ENCODE peak calls at places on chromosomes 3 and 15, in nine cellular contexts. Y is GM20000; H is NCI-H2029 treated with DMSO at 0.1 percent for 48 hours; L is right cardiac atrium; P is body of pancreas; U is stimulated activated CD8-positive, alpha-beta memory T cell treated with anti-CD3 and anti-CD28 coated beads, Interleukin-15, amount 100 ng/mL, for 4 hours; C is ELF-1; S is cerebellum; I is M059J. Q is an unnamed sample.

GRCh38 chr3:135851201-135852061 is 114.1 kb upstream of the PPP2R3A start:
- DNase-seq in L (no peak), H (no peak), I (peak; percentile 59), C (no peak), Y (no peak), S (no peak), P (no peak), U (no peak), Q (no peak)

GRCh38 chr3:108538083-108538482 is 27.7 kb upstream of the MYH15 start:
- DNase-seq in I (no peak), Y (no peak), S (no peak), C (no peak), U (no peak), L (no peak), H (no peak), P (no peak), Q (no peak)

GRCh38 chr15:90266061-90266431 is 574 bp downstream of the NGRN start:
- DNase-seq in I (peak; percentile 55), P (peak; percentile 19), L (peak; percentile 41), S (peak; percentile 36), H (no peak), U (no peak), Y (peak; percentile 40), C (peak; percentile 77), Q (no peak)

GRCh38 chr3:156614642-156615511 is 59.5 kb upstream of the TIPARP start:
- DNase-seq in Y (no peak), L (no peak), S (no peak), I (peak; percentile 71), U (no peak), P (no peak), H (no peak), C (peak; percentile 24), Q (no peak)

GRCh38 chr3:149134560-149134959 is 5.1 kb downstream of the HPS3 start:
- DNase-seq in U (no peak), L (no peak), S (no peak), C (no peak), Y (no peak), P (no peak), I (peak; percentile 92), H (peak; percentile 27), Q (no peak)

GRCh38 chr3:171815977-171816595 is 5.8 kb upstream of the PLD1 start:
- DNase-seq in P (no peak), L (no peak), S (no peak), I (peak; percentile 77), C (no peak), Y (no peak), H (no peak), U (no peak), Q (no peak)

GRCh38 chr3:72753495-72753894 is 94.8 kb downstream of the SHQ1 start:
- DNase-seq in Y (no peak), H (no peak), L (no peak), P (no peak), S (no peak), C (no peak), U (no peak), I (no peak), Q (no peak)

GRCh38 chr3:152960684-152961083 is 125.8 kb downstream of the P2RY1 start:
- DNase-seq in Y (no peak), C (no peak), I (no peak), P (no peak), U (no peak), L (no peak), S (no peak), H (no peak), Q (no peak)

GRCh38 chr3:139472380-139473010 is 3.8 kb downstream of the RBP2 start:
- DNase-seq in I (peak; percentile 36), L (no peak), C (no peak), S (no peak), U (no peak), P (no peak), Y (no peak), H (no peak), Q (no peak)

GRCh38 chr3:109132801-109133473 is 3.6 kb upstream of the C3orf85 start:
- DNase-seq in C (no peak), H (no peak), I (peak; percentile 81), S (no peak), P (peak; percentile 21), U (no peak), L (no peak), Y (no peak), Q (peak; percentile 74)

GRCh38 chr15:61726166-61726565 is 334.1 kb downstream of the VPS13C start:
- DNase-seq in P (no peak), L (no peak), U (no peak), S (no peak), C (no peak), I (no peak), H (no peak), Y (no peak), Q (no peak)

GRCh38 chr3:45772341-45773035 is 23.8 kb downstream of the SLC6A20 start:
- DNase-seq in U (no peak), Y (no peak), I (no peak), L (no peak), S (no peak), C (no peak), P (no peak), H (no peak), Q (no peak)

GRCh38 chr3:8650583-8651416 is 6.2 kb upstream of the SSUH2 start:
- DNase-seq in U (no peak), H (no peak), I (peak; percentile 14), S (no peak), L (no peak), C (no peak), Y (no peak), P (no peak), Q (no peak)

GRCh38 chr3:161991901-161992300 is 495.3 kb downstream of the OTOL1 start:
- DNase-seq in L (no peak), S (no peak), U (no peak), P (no peak), H (no peak), Y (no peak), I (peak; percentile 69), C (no peak), Q (no peak)

GRCh38 chr15:43441316-43441715 is 51.6 kb downstream of the TP53BP1 start:
- DNase-seq in L (no peak), S (peak; percentile 24), U (no peak), H (no peak), I (peak; percentile 72), Y (peak; percentile 36), P (no peak), C (no peak), Q (no peak)

GRCh38 chr15:38549222-38549621 is 15.4 kb downstream of the RASGRP1 start:
- DNase-seq in C (no peak), H (no peak), U (no peak), L (no peak), P (no peak), Y (no peak), S (no peak), I (peak; percentile 40), Q (no peak)

GRCh38 chr15:81118361-81118760 is 15.7 kb upstream of the CFAP161 start:
- DNase-seq in Y (no peak), P (peak; percentile 46), C (peak; percentile 11), I (no peak), U (no peak), L (no peak), S (no peak), H (no peak), Q (no peak)

GRCh38 chr15:51781506-51781905 is 30.1 kb downstream of the TMOD2 start:
- DNase-seq in H (no peak), U (no peak), L (no peak), S (no peak), I (no peak), P (no peak), Y (no peak), C (no peak), Q (no peak)

GRCh38 chr15:45023659-45024320 is 795 bp downstream of the SORD start:
- DNase-seq in C (no peak), P (no peak), S (peak; percentile 17), H (no peak), Y (no peak), I (peak; percentile 31), L (no peak), U (no peak), Q (no peak)

GRCh38 chr3:27713066-27713400 is 9.1 kb downstream of the EOMES start:
- DNase-seq in C (no peak), U (no peak), Y (peak; percentile 21), L (no peak), P (no peak), S (no peak), I (no peak), H (no peak), Q (no peak)